ENCODE peak calls at places on chromosomes 11 and 22, in four cellular contexts. J, U, V and I are unnamed samples.

GRCh38 chr22:41672780-41673509 is 15.7 kb downstream of the SNU13 start:
- DNase-seq in J (no peak), V (no peak), U (no peak), I (no peak)

GRCh38 chr22:44380716-44381500 is 68.2 kb upstream of the SHISAL1 start:
- DNase-seq in U (no peak), J (peak; percentile 56), V (no peak), I (no peak)

GRCh38 chr11:130698174-130698573 is 218.1 kb downstream of the SNX19 start:
- DNase-seq in U (no peak), J (no peak), V (no peak), I (no peak)

GRCh38 chr11:130031945-130032344 is 29.3 kb upstream of the PRDM10 start:
- DNase-seq in V (no peak), U (no peak), J (no peak), I (no peak)

GRCh38 chr11:103295704-103296103 is 186.5 kb downstream of the DYNC2H1 start:
- DNase-seq in J (no peak), U (no peak), V (no peak), I (no peak)

GRCh38 chr22:29689872-29690213 is 30.0 kb upstream of the CABP7 start:
- DNase-seq in U (no peak), V (peak; percentile 46), J (no peak), I (peak; percentile 69)

GRCh38 chr11:45275823-45276222 is 10.3 kb downstream of the SYT13 start:
- DNase-seq in J (no peak), V (no peak), U (no peak), I (no peak)

GRCh38 chr22:39414377-39414776 is 14.8 kb downstream of the TAB1 start:
- DNase-seq in U (no peak), V (no peak), J (no peak), I (no peak)

GRCh38 chr22:35313311-35314121 is 13.8 kb downstream of the TOM1 start:
- DNase-seq in U (no peak), V (peak; percentile 70), J (peak; percentile 73), I (no peak)

GRCh38 chr11:33178443-33179154 is 17.3 kb upstream of the CSTF3 start:
- DNase-seq in V (no peak), J (no peak), U (no peak), I (no peak)

GRCh38 chr11:27295928-27296327 is 67.1 kb downstream of the CCDC34 start:
- DNase-seq in U (no peak), J (no peak), V (no peak), I (no peak)

GRCh38 chr22:48496987-48497650 is 1330.6 kb downstream of the BRD1 start:
- DNase-seq in J (no peak), U (no peak), V (peak; percentile 2), I (no peak)

GRCh38 chr11:129639300-129639699 is 176.3 kb upstream of the TMEM45B start:
- DNase-seq in V (no peak), J (no peak), U (no peak), I (no peak)

GRCh38 chr11:114199051-114199450 is 97.1 kb upstream of the NNMT start:
- DNase-seq in U (no peak), J (no peak), V (no peak), I (no peak)

GRCh38 chr22:30116362-30117117 is 36.3 kb downstream of the HORMAD2 start:
- DNase-seq in U (no peak), J (no peak), V (no peak), I (no peak)

GRCh38 chr22:36546092-36546804 is 17.3 kb upstream of the EIF3D start:
- DNase-seq in U (no peak), V (peak; percentile 24), J (no peak), I (peak; percentile 46)

GRCh38 chr11:86906198-86906597 is 49.0 kb downstream of the FZD4 start:
- DNase-seq in V (no peak), J (no peak), U (no peak), I (no peak)

GRCh38 chr11:27392715-27393114 is 29.7 kb upstream of the CCDC34 start:
- DNase-seq in U (no peak), J (no peak), V (no peak), I (no peak)

GRCh38 chr22:44975444-44976262 is 34.2 kb downstream of the PHF21B start:
- DNase-seq in U (no peak), V (peak; percentile 70), J (no peak), I (peak; percentile 92)

GRCh38 chr22:39472570-39473556 is 16.1 kb downstream of the MGAT3 start:
- DNase-seq in U (no peak), V (no peak), J (no peak), I (peak; percentile 43)

DNA sequence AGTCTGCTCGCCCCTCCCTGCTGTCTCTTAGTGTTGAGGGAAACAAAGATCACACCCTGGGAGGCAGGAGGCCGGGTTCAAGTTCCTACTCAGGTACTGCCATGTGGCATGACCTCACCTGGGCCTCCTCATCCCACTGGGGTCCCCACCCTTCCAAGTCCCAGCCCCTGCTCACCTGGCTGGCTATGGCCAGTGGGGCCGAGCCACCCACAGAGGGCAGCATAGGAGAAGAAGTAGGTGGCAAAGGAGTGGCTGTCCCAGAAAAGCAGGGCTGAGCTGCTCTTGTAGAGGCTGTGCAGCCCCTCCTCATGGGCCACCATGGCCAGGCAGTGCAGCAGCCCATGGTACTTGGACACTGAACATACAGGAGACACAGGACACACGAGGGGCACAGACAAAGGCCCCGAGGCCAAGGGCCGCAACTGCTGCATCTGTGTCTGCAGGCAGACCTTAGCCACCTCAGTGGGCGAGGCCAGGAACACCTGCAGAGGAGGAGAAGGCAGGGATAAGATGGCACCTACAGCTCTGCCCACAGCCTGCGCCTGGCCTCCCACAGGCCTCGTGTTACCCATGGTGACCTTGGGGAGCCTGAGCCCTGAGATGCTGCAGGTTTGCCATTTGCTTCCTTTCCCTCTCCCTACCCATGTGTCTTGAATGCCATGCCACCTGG is 50.6 kb upstream of the MPEG1 start:
- DNase-seq in J (no peak), U (no peak), V (no peak), I (peak; percentile 28)
- TF ChIP-seq CTCF in J (no peak), U (no peak), V (no peak), I (no peak)

DNA sequence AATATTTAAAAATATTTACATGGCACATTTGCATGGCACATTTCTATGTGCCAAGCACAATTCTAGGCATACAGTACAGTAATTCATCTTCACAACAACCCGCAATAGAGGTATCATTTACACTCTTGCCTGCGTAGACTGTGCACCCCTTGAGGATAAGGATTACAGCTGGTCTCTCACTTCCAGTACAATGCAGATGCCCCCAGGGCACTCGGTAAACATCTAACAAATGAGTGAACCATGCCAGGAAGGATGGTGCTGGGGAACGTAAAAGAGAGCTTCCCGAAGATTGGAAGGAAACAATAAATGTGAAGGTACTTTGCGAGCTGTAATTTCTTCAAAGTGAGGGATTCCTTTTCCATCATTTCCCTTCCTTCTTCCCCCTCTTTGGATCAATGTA is 1.3 kb downstream of the PRPF19 start:
- DNase-seq in J (no peak), V (no peak), U (no peak), I (no peak)
- H3K4me3 ChIP-seq in J (peak overlapping the region; percentile 99), V (peak overlapping the region; percentile 90), U (peak overlapping the region; percentile 77), I (peak overlapping the region; percentile 96)

DNA sequence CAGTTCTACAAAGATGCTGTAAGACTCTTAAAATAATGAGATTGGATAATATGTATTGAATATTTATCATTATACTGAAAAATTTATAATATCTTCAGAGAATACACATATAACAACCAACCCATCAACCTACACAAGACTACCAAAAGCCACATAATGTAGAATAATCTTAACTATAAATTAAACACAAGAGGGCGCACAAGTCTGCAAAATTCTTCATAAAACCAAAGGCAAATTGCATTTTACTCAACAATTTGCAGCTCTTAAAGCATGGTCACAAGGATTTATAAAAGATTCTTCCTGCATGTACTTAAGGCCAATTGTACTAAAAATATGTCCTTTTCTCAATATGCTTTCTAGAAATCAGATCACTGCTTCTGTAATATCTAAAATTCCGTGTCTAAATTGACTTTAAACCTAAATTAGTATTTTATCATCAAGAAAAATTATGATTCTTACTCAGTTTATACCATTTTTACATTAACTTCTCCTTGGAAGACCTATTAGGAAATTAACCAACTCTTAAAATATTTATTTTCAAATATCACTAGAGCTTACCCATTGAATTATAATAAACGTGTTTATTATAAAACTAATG is 79.0 kb downstream of the TTC28 start:
- DNase-seq in U (no peak), J (no peak), V (no peak), I (no peak)
- TF ChIP-seq CTCF in U (peak; percentile 47), J (no peak), V (peak; percentile 64), I (peak; percentile 41)

GRCh38 chr11:75388386-75389275 is 10.7 kb upstream of the RPS3 start:
- DNase-seq in U (no peak), V (peak; percentile 54), J (no peak), I (peak; percentile 82)
- H3K4me3 ChIP-seq in U (no peak overlapping the region), V (no peak overlapping the region), J (no peak overlapping the region), I (no peak overlapping the region)

DNA sequence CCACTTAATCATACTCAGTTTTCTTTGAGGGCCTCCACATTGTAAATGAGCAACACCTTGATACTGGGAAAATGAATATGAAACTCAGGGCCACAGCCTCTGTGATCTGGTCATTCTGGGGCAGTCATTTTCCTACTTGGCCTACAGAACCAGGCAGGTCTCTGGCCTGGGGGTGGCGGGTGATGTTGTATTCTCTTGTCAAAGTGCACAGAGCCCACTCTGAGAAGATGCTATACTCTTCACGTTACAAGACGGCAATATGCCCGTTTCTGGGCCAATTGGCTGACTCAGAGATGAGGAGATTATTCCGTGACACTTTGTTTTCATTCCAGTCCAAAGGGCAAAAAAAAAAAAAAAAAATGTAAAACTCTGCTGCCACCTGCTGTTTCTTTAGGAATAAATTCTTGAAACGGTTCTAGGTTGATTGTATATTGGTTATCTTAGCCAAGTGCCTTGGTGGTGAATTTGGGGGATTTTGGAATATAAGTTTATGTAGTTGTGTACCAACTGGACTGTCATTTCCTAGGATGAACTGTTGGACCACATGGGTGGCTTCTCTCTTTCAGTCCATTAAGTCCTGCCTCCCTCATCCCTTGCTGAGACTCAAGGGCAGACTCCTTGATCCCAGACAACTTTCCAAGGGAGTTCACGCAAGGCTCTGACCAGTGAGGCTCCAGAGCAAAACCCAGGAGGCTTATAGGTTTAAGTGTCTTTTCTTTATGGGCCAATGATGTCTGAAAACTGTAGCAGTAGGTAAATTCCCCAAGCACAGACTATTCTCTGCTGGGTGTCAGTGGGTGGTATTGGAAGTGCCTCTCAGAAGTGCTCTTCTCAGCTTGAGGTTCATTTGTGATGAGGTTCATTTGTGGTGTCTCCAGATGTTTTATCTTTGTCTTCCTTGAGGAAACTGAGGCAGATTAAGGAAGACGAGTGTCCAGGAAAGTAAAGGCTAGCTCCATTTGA is 18.2 kb downstream of the ADM start:
- DNase-seq in V (peak; percentile 24), U (no peak), J (peak; percentile 77), I (no peak)
- TF ChIP-seq CTCF in V (peak; percentile 64), U (no peak), J (peak; percentile 31), I (peak; percentile 58)

GRCh38 chr22:50253046-50253580 is 2.0 kb upstream of the HDAC10 start:
- DNase-seq in V (no peak), U (no peak), J (no peak), I (no peak)

GRCh38 chr22:50252081-50253045 is 1.3 kb upstream of the HDAC10 start:
- DNase-seq in V (peak; percentile 79), J (no peak), U (no peak), I (peak; percentile 80)

GRCh38 chr22:50250555-50251471 is at the start of gene HDAC10:
- DNase-seq in V (peak; percentile 84), J (no peak), U (no peak), I (peak; percentile 80)

GRCh38 chr22:50250249-50250554 is 863 bp downstream of the HDAC10 start:
- DNase-seq in J (no peak), V (no peak), U (no peak), I (no peak)

DNA sequence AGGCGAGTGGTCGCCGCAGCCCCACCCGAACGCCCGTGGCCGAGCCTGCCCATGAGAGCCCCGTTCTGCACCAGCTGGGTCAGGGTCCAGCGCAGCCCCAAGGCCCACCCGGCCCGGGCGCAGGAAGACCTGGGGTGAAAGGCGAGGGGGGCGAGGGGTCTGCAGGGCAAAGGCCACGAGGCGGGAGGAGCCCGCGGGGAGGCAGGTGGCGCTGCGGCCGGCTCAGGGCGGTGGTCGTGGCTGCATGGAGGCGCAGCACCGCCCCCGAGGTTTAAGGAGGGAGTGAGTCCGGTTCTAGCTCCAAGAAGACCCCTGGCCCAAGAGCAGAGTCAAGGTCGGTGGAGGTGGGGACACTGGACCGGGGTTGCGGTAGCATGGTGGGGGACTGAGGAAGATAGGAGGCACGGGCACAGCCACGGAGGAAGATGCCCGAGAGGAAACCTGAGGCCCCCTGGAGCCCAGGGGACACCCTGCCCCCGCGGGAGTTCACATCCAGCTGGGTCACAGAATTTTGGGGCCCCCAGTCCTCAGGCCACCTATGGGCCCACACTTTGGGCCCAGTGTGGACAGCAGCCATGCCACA is 498 bp upstream of the HDAC10 start:
- DNase-seq in U (no peak), J (no peak), V (no peak), I (no peak)
- H3K4me3 ChIP-seq in U (peak overlapping the region; percentile 88), J (peak overlapping the region; percentile 76), V (peak overlapping the region; percentile 89), I (peak overlapping the region; percentile 69)